ENCODE peak calls at places on chromosomes 5 and 9, in five cellular contexts. P, U, Y, T and G are unnamed samples.

GRCh38 chr5:127203818-127204217 is 86.8 kb upstream of the MEGF10 start:
- DNase-seq in T (peak), U (peak), P (no peak), Y (peak), G (no peak)

GRCh38 chr5:30960041-30960440 is 233.4 kb upstream of the CDH6 start:
- DNase-seq in U (no peak), T (no peak), Y (no peak), P (no peak), G (no peak)

GRCh38 chr5:136006767-136007251 is 22.0 kb upstream of the TGFBI start:
- DNase-seq in P (peak), U (peak), Y (peak), T (peak), G (no peak)

GRCh38 chr5:150918613-150919012 is 13.8 kb upstream of the ZNF300 start:
- DNase-seq in U (no peak), T (peak), P (no peak), Y (peak), G (no peak)

GRCh38 chr5:158953929-158954534 is 145.7 kb downstream of the EBF1 start:
- DNase-seq in T (no peak), P (no peak), Y (no peak), U (no peak), G (peak)

GRCh38 chr9:135671591-135672041 is 8.5 kb downstream of the LCN9 start:
- DNase-seq in Y (no peak), T (no peak), P (no peak), U (no peak), G (peak)

GRCh38 chr9:84838879-84839278 is 169.3 kb downstream of the NTRK2 start:
- DNase-seq in T (no peak), P (no peak), Y (no peak), U (no peak), G (no peak)

GRCh38 chr5:66671305-66671704 is 75.1 kb downstream of the MAST4 start:
- DNase-seq in Y (no peak), U (no peak), P (no peak), T (no peak), G (no peak)

GRCh38 chr5:121988443-121988842 is 26.7 kb downstream of the SRFBP1 start:
- DNase-seq in T (no peak), U (no peak), P (no peak), Y (no peak), G (no peak)

GRCh38 chr5:120779674-120780073 is 315.6 kb downstream of the PRR16 start:
- DNase-seq in Y (peak), U (no peak), T (no peak), P (no peak), G (no peak)

GRCh38 chr9:17578911-17579793 is at the start of gene SH3GL2:
- DNase-seq in U (no peak), Y (peak), T (peak), P (peak), G (no peak)

GRCh38 chr9:128192601-128193371 is 1.4 kb upstream of the CIZ1 start:
- DNase-seq in P (peak), U (peak), Y (peak), T (peak), G (peak)

GRCh38 chr9:9817176-9817575 is 795.6 kb downstream of the PTPRD start:
- DNase-seq in T (no peak), P (no peak), U (no peak), Y (no peak), G (no peak)

GRCh38 chr9:137049544-137050449 is 3.8 kb upstream of the NPDC1 start:
- DNase-seq in Y (peak), U (no peak), T (no peak), P (peak), G (peak)

GRCh38 chr9:118318770-118319443 is 614.7 kb downstream of the TLR4 start:
- DNase-seq in T (peak), Y (peak), P (peak), U (no peak), G (no peak)

GRCh38 chr9:129868571-129869486 is 33.6 kb downstream of the USP20 start:
- DNase-seq in Y (no peak), P (no peak), T (no peak), U (no peak), G (no peak)

GRCh38 chr9:102035929-102036328 is 297.5 kb upstream of the GRIN3A start:
- DNase-seq in Y (no peak), P (no peak), U (no peak), T (no peak), G (no peak)

GRCh38 chr9:254516-254915 is 39.9 kb downstream of the DOCK8 start:
- DNase-seq in T (no peak), P (no peak), Y (no peak), U (no peak), G (no peak)

GRCh38 chr5:134124289-134125194 is 10.1 kb downstream of the TCF7 start:
- DNase-seq in Y (peak), T (peak), U (peak), P (no peak), G (no peak)

GRCh38 chr9:4965174-4965821 is 19.8 kb upstream of the JAK2 start:
- DNase-seq in T (no peak), Y (no peak), U (no peak), P (no peak), G (peak)

GRCh38 chr5:98568336-98568735 is 205.1 kb upstream of the RGMB start:
- DNase-seq in U (no peak), Y (peak), P (no peak), T (no peak), G (no peak)

GRCh38 chr5:138597660-138598400 is 22.6 kb upstream of the HSPA9 start:
- DNase-seq in Y (no peak), U (no peak), P (no peak), T (no peak), G (no peak)

GRCh38 chr9:36164989-36165388 is 4.2 kb upstream of the CCIN start:
- DNase-seq in U (no peak), Y (no peak), P (no peak), T (no peak), G (peak)

GRCh38 chr5:67908145-67908765 is 307.3 kb upstream of the PIK3R1 start:
- DNase-seq in Y (no peak), U (no peak), T (no peak), P (no peak), G (no peak)

GRCh38 chr5:6716634-6717149 is 3.5 kb downstream of the TENT4A start:
- DNase-seq in U (no peak), P (no peak), Y (no peak), T (no peak), G (no peak)

GRCh38 chr9:126984969-126985368 is 70.4 kb downstream of the RALGPS1 start:
- DNase-seq in Y (no peak), T (peak), P (peak), U (peak), G (no peak)

GRCh38 chr9:126334626-126335621 is 8.3 kb downstream of the MVB12B start:
- DNase-seq in Y (peak), P (peak), U (no peak), T (no peak), G (no peak)

GRCh38 chr9:95138474-95138873 is 179.0 kb downstream of the FANCC start:
- DNase-seq in U (no peak), Y (peak), T (no peak), P (no peak), G (no peak)

GRCh38 chr9:128160603-128160987 is 530 bp downstream of the BBLN start:
- DNase-seq in T (no peak), U (no peak), Y (peak), P (no peak), G (peak)

GRCh38 chr9:136170291-136170901 is 34.5 kb downstream of the LHX3 start:
- DNase-seq in T (no peak), U (no peak), P (peak), Y (no peak), G (peak)

GRCh38 chr9:121179930-121180681 is 21.6 kb downstream of the RAB14 start:
- DNase-seq in P (no peak), T (no peak), U (no peak), Y (no peak), G (no peak)

GRCh38 chr5:150616024-150616470 is 24.4 kb upstream of the SYNPO start:
- DNase-seq in T (no peak), U (no peak), P (no peak), Y (peak), G (no peak)

DNA sequence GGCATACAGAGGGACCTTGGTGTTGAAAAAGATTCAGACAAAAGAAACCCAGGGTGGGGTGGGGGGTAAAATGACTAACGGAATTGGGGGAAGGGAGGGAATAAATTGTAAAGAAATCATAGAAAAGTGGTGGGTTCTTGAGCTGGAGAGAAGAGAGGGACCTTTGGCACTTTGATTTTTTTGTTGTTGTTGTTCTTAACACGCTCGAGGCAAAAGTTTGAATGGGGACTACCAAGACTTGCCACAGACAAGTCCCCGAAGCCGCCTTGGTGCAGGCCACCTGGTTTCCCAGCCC is 616 bp downstream of the VCAN start:
- DNase-seq in T (no peak), U (no peak), Y (no peak), P (no peak), G (no peak)
- H3K4me3 ChIP-seq in T (peak), U (peak), Y (peak), P (peak), G (no peak)

GRCh38 chr5:164335837-164336236 is 830.4 kb downstream of the MAT2B start:
- DNase-seq in T (peak), P (no peak), U (no peak), Y (peak), G (no peak)
- H3K4me2 ChIP-seq in T (peak), P (no peak), U (no peak), Y (no peak), G (no peak)

GRCh38 chr9:110255417-110256141 is 728 bp downstream of the TXN start:
- DNase-seq in P (peak), U (no peak), Y (peak), T (peak), G (peak)

GRCh38 chr9:110254500-110254899 is 1.8 kb downstream of the TXN start:
- DNase-seq in P (no peak), T (no peak), Y (no peak), U (no peak), G (no peak)

GRCh38 chr9:110256392-110257096 is at the start of gene TXN:
- DNase-seq in P (peak), Y (peak), U (peak), T (peak), G (peak)

GRCh38 chr9:110256142-110256391 is 240 bp downstream of the TXN start:
- DNase-seq in P (no peak), U (no peak), Y (no peak), T (no peak), G (no peak)

GRCh38 chr9:110255064-110255416 is 1.3 kb downstream of the TXN start:
- DNase-seq in Y (no peak), U (no peak), T (no peak), P (no peak), G (peak)
- H3K4me3 ChIP-seq in Y (peak), U (peak), T (peak), P (peak), G (peak)

DNA sequence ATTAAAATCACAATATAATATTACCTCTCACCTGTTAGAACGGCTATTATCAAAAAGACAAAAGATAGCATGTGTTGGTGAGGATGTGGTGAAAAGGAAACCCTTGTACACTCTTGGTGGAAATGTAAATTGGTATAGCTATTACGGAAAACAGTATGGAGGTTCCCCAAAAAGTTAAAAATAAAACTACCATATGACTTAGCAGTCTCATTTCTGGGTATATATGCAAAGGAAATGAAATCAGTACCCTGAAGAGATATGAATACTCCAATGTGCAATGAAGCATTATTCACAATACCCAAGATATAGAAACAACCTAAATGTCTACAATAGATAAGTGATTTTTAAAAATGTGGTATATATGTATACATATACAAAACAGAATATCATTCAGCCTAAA is 199.9 kb downstream of the SNX18 start:
- DNase-seq in T (no peak), Y (no peak), P (no peak), U (no peak), G (no peak)
- H3K4me2 ChIP-seq in T (no peak), Y (no peak), P (no peak), U (no peak), G (no peak)

GRCh38 chr9:6716766-6717165 is 41.0 kb upstream of the KDM4C start:
- DNase-seq in T (no peak), P (no peak), U (no peak), Y (no peak), G (no peak)
- H3K4me3 ChIP-seq in T (no peak), P (no peak), U (peak), Y (no peak), G (peak)

DNA sequence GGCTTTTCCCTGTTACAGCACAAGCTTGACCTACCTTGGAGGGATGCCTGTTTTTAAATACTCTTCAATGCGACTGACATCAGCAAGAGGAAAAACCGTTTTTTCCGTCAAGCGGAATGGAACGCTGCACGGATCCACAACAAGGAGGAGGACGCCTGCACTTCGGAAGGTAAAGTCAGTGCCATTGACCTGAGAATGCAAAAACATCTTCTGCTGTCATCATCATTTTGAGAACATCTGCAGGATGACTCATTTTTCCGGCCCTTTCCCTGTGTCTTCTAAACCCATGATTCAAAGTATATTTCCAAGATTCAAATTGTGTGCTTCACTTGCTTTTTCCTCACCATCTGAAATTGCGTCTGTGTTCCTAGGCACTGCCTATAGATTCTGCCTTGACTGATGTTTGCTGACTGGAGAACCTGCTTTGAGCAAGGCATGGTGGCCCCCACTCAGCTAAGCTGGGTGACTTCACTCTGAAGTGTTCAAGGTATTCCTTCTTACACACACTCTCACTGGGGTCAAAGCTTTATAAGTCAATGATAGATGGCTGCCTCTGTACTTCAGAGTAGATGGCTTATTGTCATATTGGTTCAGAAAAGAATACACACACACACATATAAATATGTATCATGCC is 78.1 kb downstream of the CEMIP2 start:
- DNase-seq in U (no peak), P (no peak), Y (peak), T (peak), G (no peak)
- H3K4me2 ChIP-seq in U (peak), P (no peak), Y (no peak), T (no peak), G (no peak)